ENCODE peak calls at places on chromosomes 11 and 22, in five cellular contexts. Y is activated naive CD8-positive, alpha-beta T cell treated with anti-CD3 and anti-CD28 coated beads, Interleukin-2, amount 10 ng/mL, durations not matched to agents 7 days and 5 days; P is HT-29; C is stimulated activated CD4-positive, alpha-beta T cell treated with anti-CD3 and anti-CD28 coated beads, Interleukin-4, amount 100 ng/mL, for 48 hours; E is tibial nerve. V is an unnamed sample.

GRCh38 chr22:37777122-37777687 is 30.5 kb upstream of the GCAT start:
- DNase-seq in E (peak; percentile 32), P (peak; percentile 81), C (no peak), Y (no peak), V (peak; percentile 48)

GRCh38 chr11:91788764-91789163 is 435.9 kb upstream of the FAT3 start:
- DNase-seq in E (no peak), C (no peak), Y (no peak), P (no peak), V (no peak)

GRCh38 chr11:69841859-69842698 is 22.9 kb upstream of the FGF3 start:
- DNase-seq in Y (no peak), E (no peak), P (peak; percentile 63), C (peak; percentile 12), V (no peak)

GRCh38 chr11:705646-706438 is at the start of gene EPS8L2:
- DNase-seq in C (no peak), P (peak; percentile 81), Y (no peak), E (no peak), V (no peak)

GRCh38 chr11:65736810-65737209 is 16.2 kb upstream of the RNASEH2C start:
- DNase-seq in C (no peak), P (no peak), E (no peak), Y (no peak), V (no peak)

GRCh38 chr22:23260645-23261581 is 80.6 kb downstream of the BCR start:
- DNase-seq in C (no peak), P (no peak), Y (no peak), E (no peak), V (no peak)

GRCh38 chr11:47550288-47551052 is 2.5 kb downstream of the CELF1 start:
- DNase-seq in P (no peak), C (no peak), E (no peak), Y (no peak), V (no peak)

GRCh38 chr11:11972148-11972547 is 36.3 kb downstream of the DKK3 start:
- DNase-seq in Y (no peak), P (no peak), C (no peak), E (no peak), V (no peak)

GRCh38 chr11:2774173-2775082 is 74.6 kb upstream of the KCNQ1OT1 start:
- DNase-seq in C (no peak), Y (peak; percentile 24), P (no peak), E (no peak), V (no peak)

GRCh38 chr22:24376606-24377005 is 50.8 kb upstream of the ADORA2A start:
- DNase-seq in C (no peak), E (no peak), P (no peak), Y (no peak), V (no peak)

GRCh38 chr11:12765428-12765827 is 91.2 kb downstream of the TEAD1 start:
- DNase-seq in C (no peak), E (no peak), P (no peak), Y (no peak), V (no peak)

GRCh38 chr11:2250041-2250440 is 20.3 kb downstream of the ASCL2 start:
- DNase-seq in Y (peak; percentile 9), E (no peak), C (no peak), P (no peak), V (no peak)

GRCh38 chr11:129625930-129626329 is 189.7 kb upstream of the TMEM45B start:
- DNase-seq in E (no peak), P (no peak), C (no peak), Y (no peak), V (no peak)

GRCh38 chr11:35615911-35616900 is 2.1 kb upstream of the FJX1 start:
- DNase-seq in E (peak; percentile 24), C (no peak), P (peak; percentile 72), Y (no peak), V (peak; percentile 25)

GRCh38 chr11:130765369-130765768 is 150.9 kb downstream of the SNX19 start:
- DNase-seq in Y (no peak), P (no peak), C (no peak), E (no peak), V (no peak)

GRCh38 chr11:30487200-30487898 is 98.8 kb downstream of the MPPED2 start:
- DNase-seq in C (no peak), E (peak; percentile 9), P (peak; percentile 15), Y (no peak), V (no peak)

GRCh38 chr22:17903564-17904295 is 120.6 kb downstream of the MICAL3 start:
- DNase-seq in Y (no peak), P (no peak), E (no peak), C (no peak), V (no peak)

GRCh38 chr11:29333993-29334780 is 682.6 kb downstream of the KCNA4 start:
- DNase-seq in E (no peak), P (peak; percentile 65), Y (no peak), C (no peak), V (peak; percentile 37)

GRCh38 chr11:111231836-111232235 is 13.7 kb upstream of the POU2AF2 start:
- DNase-seq in Y (no peak), E (no peak), P (no peak), C (no peak), V (no peak)

GRCh38 chr11:71251761-71252433 is 480 bp downstream of the SHANK2 start:
- DNase-seq in P (peak; percentile 5), Y (no peak), E (no peak), C (no peak), V (peak; percentile 69)

GRCh38 chr22:32100711-32101110 is 57.6 kb downstream of the SLC5A1 start:
- DNase-seq in E (no peak), C (no peak), P (no peak), Y (no peak), V (no peak)

GRCh38 chr11:12201016-12201985 is 90.9 kb downstream of the MICAL2 start:
- DNase-seq in Y (no peak), C (no peak), E (no peak), P (no peak), V (no peak)

GRCh38 chr11:77658213-77659013 is 20.8 kb upstream of the CLNS1A start:
- DNase-seq in P (no peak), Y (no peak), C (no peak), E (no peak), V (no peak)

GRCh38 chr11:101129203-101129943 is at the start of gene PGR:
- DNase-seq in E (peak; percentile 37), C (no peak), Y (no peak), P (no peak), V (no peak)

GRCh38 chr11:68040121-68040956 is 1.5 kb downstream of the TCIRG1 start:
- DNase-seq in E (peak; percentile 48), C (peak; percentile 36), Y (peak; percentile 70), P (no peak), V (peak; percentile 77)

GRCh38 chr11:64935634-64936081 is at the start of gene GPHA2:
- DNase-seq in P (no peak), E (no peak), C (no peak), Y (no peak), V (no peak)

GRCh38 chr11:102932678-102933077 is 22.9 kb downstream of the MMP13 start:
- DNase-seq in P (no peak), Y (no peak), C (no peak), E (no peak), V (no peak)